ENCODE peak calls at places on chromosomes 3 and 15, in four cellular contexts. Y is astrocyte; I is HTR-8/SVneo; H is CD8-positive, alpha-beta memory T cell. W is an unnamed sample.

GRCh38 chr3:11749486-11749885 is 97.2 kb downstream of the TAMM41 start:
- DNase-seq in Y (no peak), I (no peak), H (no peak), W (no peak)

GRCh38 chr15:43776101-43776717 is 557 bp downstream of the ELL3 start:
- DNase-seq in Y (no peak), H (no peak), I (no peak), W (no peak)

GRCh38 chr3:46163551-46163981 is 44.5 kb downstream of the CCR1 start:
- DNase-seq in Y (no peak), I (no peak), H (no peak), W (no peak)

GRCh38 chr3:31934866-31935265 is 46.2 kb downstream of the OSBPL10 start:
- DNase-seq in Y (no peak), H (no peak), I (no peak), W (no peak)

GRCh38 chr3:48425281-48425812 is 4.5 kb downstream of the PLXNB1 start:
- DNase-seq in H (no peak), I (no peak), Y (no peak), W (no peak)

GRCh38 chr3:194879991-194880939 is 194.6 kb downstream of the FAM43A start:
- DNase-seq in I (no peak), H (no peak), Y (peak), W (no peak)

GRCh38 chr3:61250784-61251173 is 473 bp downstream of the FHIT start:
- DNase-seq in I (no peak), Y (no peak), H (no peak), W (no peak)

GRCh38 chr3:45870099-45870498 is 16.2 kb upstream of the CCR9 start:
- DNase-seq in Y (no peak), I (no peak), H (peak), W (no peak)

GRCh38 chr3:18657858-18658820 is 233.0 kb upstream of the SATB1 start:
- DNase-seq in H (no peak), I (no peak), Y (no peak), W (no peak)

GRCh38 chr3:130465486-130465885 is 51.5 kb upstream of the COL6A6 start:
- DNase-seq in I (no peak), Y (no peak), H (no peak), W (no peak)

GRCh38 chr3:67018789-67019525 is 20.9 kb downstream of the KBTBD8 start:
- DNase-seq in H (no peak), Y (no peak), I (no peak), W (no peak)

GRCh38 chr3:109187390-109187789 is 50.9 kb downstream of the C3orf85 start:
- DNase-seq in Y (no peak), H (no peak), I (no peak), W (no peak)

GRCh38 chr3:38133557-38134405 is 3.1 kb downstream of the ACAA1 start:
- DNase-seq in I (no peak), H (no peak), Y (no peak), W (no peak)

GRCh38 chr15:71054286-71054952 is 60.9 kb upstream of the THSD4 start:
- DNase-seq in I (no peak), H (no peak), Y (no peak), W (no peak)

GRCh38 chr15:70400766-70401541 is 303.2 kb upstream of the TLE3 start:
- DNase-seq in H (no peak), I (no peak), Y (no peak), W (no peak)

W was measured in brain microvascular endothelial cell.